ENCODE peak calls at places on chromosomes 5 and 9, in nine cellular contexts. N, B, C, Z, A, M, W, X and H are unnamed samples.

GRCh38 chr9:15244001-15244441 is 63.0 kb downstream of the TTC39B start:
- DNase-seq in N (no peak), B (peak; percentile 48), C (no peak), Z (no peak), A (peak; percentile 68), M (peak; percentile 50), W (no peak), X (peak; percentile 77), H (no peak)

GRCh38 chr9:116592926-116593325 is 94.2 kb upstream of the TRIM32 start:
- DNase-seq in N (no peak), B (peak; percentile 49), C (no peak), Z (no peak), A (peak; percentile 8), M (peak; percentile 32), W (no peak), X (no peak), H (no peak)

GRCh38 chr9:97874617-97875016 is 21.6 kb downstream of the FOXE1 start:
- DNase-seq in N (no peak), B (no peak), C (no peak), Z (no peak), A (peak; percentile 58), M (no peak), W (no peak), X (no peak), H (no peak)

GRCh38 chr9:131239307-131239975 is 36.9 kb downstream of the FAM78A start:
- DNase-seq in N (no peak), B (no peak), C (no peak), Z (no peak), A (no peak), M (no peak), W (no peak), X (no peak), H (no peak)

GRCh38 chr9:115057559-115057958 is 60.4 kb downstream of the TNC start:
- DNase-seq in N (no peak), B (peak; percentile 90), C (no peak), Z (no peak), A (no peak), M (peak; percentile 41), W (no peak), X (peak; percentile 27), H (peak; percentile 49)

GRCh38 chr9:3467593-3468219 is 58.1 kb downstream of the RFX3 start:
- DNase-seq in N (no peak), B (peak; percentile 44), C (peak; percentile 63), Z (peak; percentile 90), A (peak; percentile 59), M (peak; percentile 83), W (peak; percentile 66), X (peak; percentile 90), H (peak; percentile 58)

GRCh38 chr5:150706776-150707390 is 6.0 kb upstream of the RBM22 start:
- DNase-seq in N (no peak), B (no peak), C (no peak), Z (no peak), A (no peak), M (no peak), W (no peak), X (no peak), H (no peak)

GRCh38 chr9:117365438-117365837 is 49.4 kb downstream of the ASTN2 start:
- DNase-seq in N (no peak), B (no peak), C (no peak), Z (no peak), A (no peak), M (no peak), W (no peak), X (no peak), H (no peak)

GRCh38 chr9:99762470-99762869 is 59.2 kb upstream of the NR4A3 start:
- DNase-seq in N (no peak), B (no peak), C (no peak), Z (no peak), A (no peak), M (no peak), W (no peak), X (no peak), H (no peak)

GRCh38 chr5:40442346-40442745 is 237.4 kb upstream of the PTGER4 start:
- DNase-seq in N (no peak), B (peak; percentile 17), C (peak; percentile 88), Z (no peak), A (peak; percentile 29), M (peak; percentile 35), W (no peak), X (peak; percentile 92), H (no peak)

GRCh38 chr9:117153021-117153420 is 261.8 kb downstream of the ASTN2 start:
- DNase-seq in N (peak; percentile 2), B (peak; percentile 33), C (no peak), Z (no peak), A (peak; percentile 94), M (no peak), W (no peak), X (peak; percentile 25), H (no peak)

GRCh38 chr9:104861406-104861805 is 66.5 kb downstream of the ABCA1 start:
- DNase-seq in N (no peak), B (no peak), C (no peak), Z (no peak), A (no peak), M (no peak), W (no peak), X (no peak), H (no peak)

GRCh38 chr9:136088939-136089696 is 6.0 kb downstream of the NACC2 start:
- DNase-seq in N (no peak), B (no peak), C (no peak), Z (no peak), A (no peak), M (no peak), W (no peak), X (no peak), H (no peak)

GRCh38 chr5:171580506-171581265 is 161.2 kb downstream of the FGF18 start:
- DNase-seq in N (no peak), B (peak; percentile 37), C (no peak), Z (no peak), A (peak; percentile 48), M (peak; percentile 18), W (no peak), X (peak; percentile 66), H (no peak)

GRCh38 chr9:131994364-131995110 is 85.1 kb downstream of the MED27 start:
- DNase-seq in N (no peak), B (no peak), C (no peak), Z (no peak), A (no peak), M (no peak), W (no peak), X (no peak), H (no peak)

GRCh38 chr9:136336156-136336860 is 9.0 kb downstream of the GPSM1 start:
- DNase-seq in N (no peak), B (peak; percentile 48), C (no peak), Z (no peak), A (no peak), M (peak; percentile 27), W (no peak), X (peak; percentile 65), H (no peak)

GRCh38 chr5:135645336-135645735 is 66.5 kb upstream of the CXCL14 start:
- DNase-seq in N (no peak), B (no peak), C (no peak), Z (no peak), A (no peak), M (no peak), W (no peak), X (no peak), H (no peak)

GRCh38 chr5:168401880-168402279 is 84.4 kb upstream of the RARS1 start:
- DNase-seq in N (no peak), B (no peak), C (no peak), Z (no peak), A (peak; percentile 83), M (no peak), W (no peak), X (no peak), H (peak; percentile 85)

GRCh38 chr9:82333671-82334070 is 345.1 kb downstream of the SPATA31D1 start:
- DNase-seq in N (no peak), B (no peak), C (no peak), Z (no peak), A (peak; percentile 82), M (no peak), W (no peak), X (no peak), H (no peak)

GRCh38 chr5:38557309-38557710 is 864 bp upstream of the LIFR start:
- DNase-seq in N (no peak), B (no peak), C (no peak), Z (peak; percentile 73), A (no peak), M (no peak), W (no peak), X (no peak), H (no peak)

GRCh38 chr5:31186672-31187267 is 6.7 kb upstream of the CDH6 start:
- DNase-seq in N (no peak), B (no peak), C (peak; percentile 37), Z (no peak), A (peak; percentile 54), M (peak; percentile 66), W (no peak), X (peak; percentile 73), H (peak; percentile 15)
- TF ChIP-seq CTCF in N (peak; percentile 76), B (peak; percentile 86), C (peak; percentile 60), Z (peak; percentile 55), A (peak; percentile 70), M (peak; percentile 85), W (peak; percentile 87), X (peak; percentile 77), H (peak; percentile 65)

GRCh38 chr5:176405656-176406435 is 10.5 kb downstream of the CLTB start:
- DNase-seq in N (no peak), B (no peak), C (no peak), Z (no peak), A (no peak), M (no peak), W (no peak), X (no peak), H (no peak)
- TF ChIP-seq CTCF in N (no peak), B (no peak), C (peak; percentile 30), Z (no peak), A (peak; percentile 19), M (no peak), W (no peak), X (peak; percentile 19), H (peak; percentile 23)

DNA sequence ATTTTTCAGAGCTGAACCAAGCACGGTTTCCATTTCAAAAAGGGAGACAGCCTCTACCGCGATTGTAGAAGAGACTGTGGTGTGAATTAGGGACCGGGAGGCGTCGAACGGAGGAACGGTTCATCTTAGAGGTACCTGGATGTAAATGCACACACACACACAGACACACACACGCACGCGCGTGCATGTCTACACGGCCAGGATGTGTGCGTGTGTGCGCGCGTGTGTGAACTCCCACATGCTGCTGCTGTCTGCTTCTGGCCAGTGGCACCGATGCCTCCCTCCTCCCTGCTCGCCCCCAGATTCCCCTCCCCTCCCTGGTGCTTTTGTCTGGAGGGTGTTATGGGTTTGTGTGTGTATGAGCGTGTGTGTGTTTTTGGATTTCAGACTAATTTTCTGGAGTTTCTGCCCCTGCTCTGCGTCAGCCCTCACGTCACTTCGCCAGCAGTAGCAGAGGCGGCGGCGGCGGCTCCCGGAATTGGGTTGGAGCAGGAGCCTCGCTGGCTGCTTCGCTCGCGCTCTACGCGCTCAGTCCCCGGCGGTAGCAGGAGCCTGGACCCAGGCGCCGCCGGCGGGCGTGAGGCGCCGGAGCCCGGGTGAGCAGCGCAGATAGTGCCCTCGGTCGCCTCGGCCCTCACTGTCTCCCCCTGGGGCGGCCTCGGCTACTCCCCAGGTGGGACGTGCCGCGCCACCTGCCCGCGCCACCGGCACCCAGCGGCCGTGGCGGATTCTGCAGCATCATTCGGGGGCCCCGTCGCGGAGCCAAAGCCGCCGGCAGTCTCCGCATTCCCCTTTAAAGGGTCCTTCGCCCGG is at the start of gene NTRK2:
- DNase-seq in N (peak; percentile 4), B (peak; percentile 37), C (no peak), Z (no peak), A (peak; percentile 26), M (peak; percentile 12), W (no peak), X (no peak), H (no peak)
- TF ChIP-seq CTCF in N (peak; percentile 4), B (no peak), C (no peak), Z (peak; percentile 13), A (peak; percentile 5), M (no peak), W (peak; percentile 49), X (no peak), H (peak; percentile 44)

GRCh38 chr5:1975898-1976765 is 93.4 kb upstream of the IRX4 start:
- DNase-seq in N (no peak), B (no peak), C (no peak), Z (no peak), A (no peak), M (peak; percentile 1), W (no peak), X (peak; percentile 2), H (peak; percentile 32)
- TF ChIP-seq CTCF in N (no peak), B (no peak), C (no peak), Z (no peak), A (no peak), M (no peak), W (peak; percentile 30), X (no peak), H (peak; percentile 52)